ENCODE peak calls at places on chromosome 3, in seven cellular contexts. P is astrocyte of the spinal cord, M is colonic mucosa, S is heart right ventricle, Q is epithelial cell of esophagus, X is GM12865, C is body of pancreas. W is an unnamed sample.

GRCh38 chr3:150312018-150312657 is 96.0 kb upstream of the TSC22D2 start:
- DNase-seq in Q (no peak), S (no peak), X (no peak), C (no peak), P (no peak), M (no peak), W (no peak)

GRCh38 chr3:24495334-24495994 is 814 bp upstream of the THRB start:
- DNase-seq in P (no peak), S (peak), Q (peak), C (peak), X (no peak), M (peak), W (no peak)

GRCh38 chr3:190073264-190073663 is 47.4 kb downstream of the P3H2 start:
- DNase-seq in Q (no peak), P (no peak), S (no peak), M (no peak), X (peak), C (no peak), W (no peak)

GRCh38 chr3:157329541-157329940 is 107.1 kb upstream of the PTX3 start:
- DNase-seq in M (no peak), S (no peak), C (no peak), X (no peak), P (peak), Q (no peak), W (no peak)

GRCh38 chr3:155785662-155786295 is 20.3 kb downstream of the C3orf33 start:
- DNase-seq in S (no peak), P (no peak), X (no peak), Q (no peak), C (no peak), M (no peak), W (no peak)

GRCh38 chr3:42820746-42821051 is 11.5 kb downstream of the ACKR2 start:
- DNase-seq in S (no peak), X (no peak), Q (no peak), C (peak), P (no peak), M (no peak), W (no peak)

GRCh38 chr3:140552898-140553297 is 125.0 kb upstream of the TRIM42 start:
- DNase-seq in Q (peak), S (peak), P (no peak), X (peak), M (no peak), C (no peak), W (no peak)

GRCh38 chr3:66477846-66478245 is 23.0 kb downstream of the LRIG1 start:
- DNase-seq in C (peak), S (no peak), Q (no peak), P (no peak), X (no peak), M (no peak), W (no peak)

GRCh38 chr3:116663161-116663885 is 46.3 kb upstream of the TUSC7 start:
- DNase-seq in Q (no peak), M (no peak), P (no peak), S (no peak), C (no peak), X (no peak), W (no peak)

GRCh38 chr3:17491601-17492000 is 250.8 kb downstream of the TBC1D5 start:
- DNase-seq in X (no peak), C (no peak), Q (peak), S (no peak), P (peak), M (no peak), W (peak)

GRCh38 chr3:81726735-81727134 is 34.7 kb downstream of the GBE1 start:
- DNase-seq in P (peak), M (no peak), X (no peak), C (no peak), S (no peak), Q (peak), W (peak)

GRCh38 chr3:53498993-53499641 is 4.7 kb downstream of the CACNA1D start:
- DNase-seq in X (no peak), C (no peak), Q (no peak), M (peak), P (no peak), S (no peak), W (no peak)

GRCh38 chr3:167361356-167361755 is 18.7 kb downstream of the ZBBX start:
- DNase-seq in Q (no peak), P (no peak), C (no peak), S (no peak), M (no peak), X (no peak), W (no peak)

GRCh38 chr3:188153498-188153948 is 434 bp upstream of the LPP start:
- DNase-seq in P (peak), S (peak), X (no peak), C (peak), Q (peak), M (peak), W (peak)

GRCh38 chr3:55583475-55583874 is 96.4 kb upstream of the WNT5A start:
- DNase-seq in M (no peak), S (no peak), X (no peak), C (no peak), P (no peak), Q (no peak), W (no peak)

GRCh38 chr3:79937567-79937966 is 169.8 kb upstream of the ROBO1 start:
- DNase-seq in S (no peak), X (no peak), Q (peak), M (no peak), P (no peak), C (no peak), W (peak)

GRCh38 chr3:104952587-104952986 is 414.1 kb upstream of the ALCAM start:
- DNase-seq in M (no peak), Q (peak), P (peak), S (no peak), C (no peak), X (no peak), W (peak)

GRCh38 chr3:120555661-120556509 is 40.3 kb upstream of the NDUFB4 start:
- DNase-seq in C (peak), Q (peak), M (peak), S (peak), X (no peak), P (no peak), W (no peak)

GRCh38 chr3:115169808-115170207 is 22.7 kb upstream of the ZBTB20 start:
- DNase-seq in S (no peak), C (no peak), Q (no peak), X (no peak), P (no peak), M (no peak), W (peak)

GRCh38 chr3:49017978-49018706 is at the start of gene DALRD3:
- DNase-seq in S (peak), P (peak), Q (peak), C (peak), M (peak), X (peak), W (peak)

GRCh38 chr3:152474585-152474984 is 205.9 kb downstream of the MBNL1 start:
- DNase-seq in X (peak), Q (peak), P (peak), C (no peak), S (no peak), M (no peak), W (peak)

GRCh38 chr3:143536817-143537535 is 311.3 kb downstream of the SLC9A9 start:
- DNase-seq in C (peak), S (peak), P (peak), X (peak), M (no peak), Q (peak), W (peak)

GRCh38 chr3:107414325-107414964 is 37.2 kb downstream of the CCDC54 start:
- DNase-seq in M (no peak), Q (no peak), S (no peak), X (peak), P (no peak), C (no peak), W (no peak)

GRCh38 chr3:122066331-122067213 is 11.4 kb downstream of the CD86 start:
- DNase-seq in M (no peak), X (peak), S (no peak), C (no peak), P (no peak), Q (no peak), W (no peak)

GRCh38 chr3:73687081-73688004 is 62.6 kb upstream of the PDZRN3 start:
- DNase-seq in P (no peak), Q (no peak), C (no peak), X (no peak), M (no peak), S (no peak), W (no peak)

GRCh38 chr3:128568602-128569490 is 75.8 kb upstream of the GATA2 start:
- DNase-seq in Q (no peak), P (no peak), C (no peak), X (no peak), S (no peak), M (no peak), W (peak)

GRCh38 chr3:171862993-171863521 is 19.9 kb downstream of the TMEM212 start:
- DNase-seq in X (no peak), C (no peak), Q (no peak), M (no peak), S (no peak), P (peak), W (peak)

GRCh38 chr3:45597166-45597565 is 2.6 kb downstream of the LIMD1 start:
- DNase-seq in X (peak), M (peak), Q (peak), C (peak), P (peak), S (no peak), W (peak)

GRCh38 chr3:8210752-8211405 is 290.7 kb upstream of the LMCD1 start:
- DNase-seq in P (peak), Q (peak), S (no peak), C (no peak), X (no peak), M (no peak), W (peak)

GRCh38 chr3:123301331-123302184 is 99.8 kb downstream of the SEC22A start:
- DNase-seq in S (no peak), C (no peak), Q (peak), X (no peak), P (no peak), M (no peak), W (no peak)

GRCh38 chr3:15606434-15606891 is 4.9 kb downstream of the BTD start:
- DNase-seq in Q (peak), S (no peak), X (no peak), C (peak), P (no peak), M (peak), W (no peak)

GRCh38 chr3:33799202-33799551 is 747 bp downstream of the PDCD6IP start:
- DNase-seq in M (no peak), C (no peak), P (no peak), Q (no peak), X (no peak), S (no peak), W (no peak)
- H3K4me3 ChIP-seq in M (peak), C (peak), P (peak), Q (peak), X (peak), S (peak), W (peak)

DNA sequence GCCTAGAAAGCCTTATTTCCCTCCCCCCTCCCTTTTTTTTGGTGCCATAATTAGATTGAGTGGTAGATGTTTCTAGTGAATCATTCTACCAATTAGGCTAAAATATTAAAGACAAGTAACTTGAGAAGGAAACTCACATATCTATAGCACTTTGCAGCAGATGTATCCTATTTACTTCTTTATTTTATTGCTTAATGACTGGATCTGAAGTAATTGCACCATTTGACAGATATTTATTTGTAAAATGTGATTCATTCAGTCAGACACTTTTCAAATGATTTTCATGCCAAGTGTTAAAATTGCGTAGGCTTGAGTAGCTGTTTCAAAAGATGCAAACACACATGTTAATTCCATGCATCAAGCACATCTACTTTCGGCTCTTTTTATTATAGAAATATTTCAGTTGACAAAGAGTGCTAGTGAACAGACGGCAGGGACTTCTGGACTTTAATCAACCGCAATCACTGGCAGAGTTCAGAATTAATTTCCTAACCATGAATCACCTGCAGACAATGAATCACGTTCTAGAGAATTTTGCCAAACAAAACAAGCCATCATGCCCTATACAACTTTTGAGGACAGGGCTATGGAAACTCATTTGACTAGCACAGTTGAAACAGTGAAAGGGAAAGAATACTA is 636.9 kb downstream of the MECOM start:
- DNase-seq in C (no peak), X (no peak), Q (peak), S (no peak), P (peak), M (no peak), W (peak)
- H3K4me3 ChIP-seq in C (no peak), X (no peak), Q (no peak), S (no peak), P (peak), M (no peak), W (peak)

DNA sequence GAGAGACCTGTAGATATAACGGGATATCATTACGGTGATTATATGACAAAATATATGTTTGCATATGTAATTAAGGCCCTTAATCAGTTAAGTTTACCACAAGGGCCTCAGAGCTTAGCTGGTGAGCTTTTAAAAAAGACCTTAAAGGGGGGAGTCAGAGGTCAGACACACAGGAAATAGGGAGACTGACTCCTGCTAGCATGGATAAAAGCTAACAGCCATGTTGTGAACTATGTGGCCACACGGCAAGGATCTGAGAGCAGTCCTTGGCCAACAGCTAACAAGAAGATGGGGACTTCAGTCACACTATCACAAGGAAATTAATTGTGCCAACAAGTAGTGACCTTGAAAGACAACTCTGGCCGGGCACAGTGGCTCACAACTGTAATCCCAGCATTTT is 3.1 kb downstream of the STAG1 start:
- DNase-seq in Q (no peak), S (no peak), C (no peak), P (no peak), X (no peak), M (no peak), W (no peak)
- H3K4me3 ChIP-seq in Q (no peak), S (no peak), C (no peak), P (no peak), X (no peak), M (no peak), W (no peak)

GRCh38 chr3:12797892-12798558 is 1.5 kb downstream of the CAND2 start:
- DNase-seq in S (no peak), Q (no peak), P (no peak), M (no peak), C (no peak), X (no peak), W (no peak)
- H3K4me3 ChIP-seq in S (peak), Q (no peak), P (no peak), M (no peak), C (no peak), X (no peak), W (no peak)

DNA sequence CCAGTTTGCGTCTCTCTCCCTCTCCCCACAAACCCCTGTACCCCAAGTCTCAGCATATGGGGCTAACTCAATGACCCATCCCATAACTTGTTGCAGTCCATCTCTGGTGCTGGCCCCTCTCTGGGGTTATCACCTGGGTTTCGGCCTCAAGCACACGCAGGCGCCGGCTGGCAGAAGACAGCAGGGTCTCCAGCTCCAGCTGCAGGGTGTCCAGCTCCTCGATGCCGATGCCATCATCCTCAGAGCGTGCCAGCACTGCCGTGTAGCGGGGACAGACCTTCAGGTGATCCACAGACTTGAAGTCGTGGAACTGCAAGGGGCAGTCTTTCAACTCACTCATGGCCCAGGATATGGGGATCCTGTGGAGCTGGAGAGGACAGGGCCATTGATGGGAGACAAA is 1.1 kb downstream of the TADA3 start:
- DNase-seq in S (no peak), Q (no peak), X (no peak), M (no peak), C (no peak), P (no peak), W (no peak)
- H3K4me3 ChIP-seq in S (no peak), Q (no peak), X (peak), M (no peak), C (no peak), P (no peak), W (peak)

GRCh38 chr3:32684800-32685603 is at the start of gene CNOT10:
- DNase-seq in P (peak), S (peak), C (peak), M (peak), Q (peak), X (peak), W (peak)
- H3K4me3 ChIP-seq in P (peak), S (peak), C (peak), M (peak), Q (peak), X (peak), W (peak)

GRCh38 chr3:169146866-169147245 is 516.7 kb downstream of the MECOM start:
- DNase-seq in X (no peak), C (peak), Q (no peak), M (peak), S (no peak), P (no peak), W (no peak)
- H3K4me3 ChIP-seq in X (peak), C (peak), Q (peak), M (peak), S (peak), P (peak), W (peak)

GRCh38 chr3:68007621-68008226 is 353.3 kb upstream of the SUCLG2 start:
- DNase-seq in C (peak), X (no peak), P (no peak), S (no peak), Q (no peak), M (no peak), W (no peak)
- H3K4me3 ChIP-seq in C (no peak), X (no peak), P (no peak), S (peak), Q (no peak), M (peak), W (no peak)

GRCh38 chr3:50587806-50588758 is 18.8 kb downstream of the HEMK1 start:
- DNase-seq in X (peak), M (no peak), P (no peak), S (no peak), C (no peak), Q (no peak), W (no peak)
- H3K4me3 ChIP-seq in X (no peak), M (no peak), P (no peak), S (no peak), C (no peak), Q (no peak), W (no peak)

GRCh38 chr3:60076307-60076706 is 1026.5 kb upstream of the CFAP20DC start:
- DNase-seq in X (no peak), S (no peak), P (no peak), M (no peak), C (no peak), Q (no peak), W (no peak)

GRCh38 chr3:60081381-60082095 is 1031.7 kb upstream of the CFAP20DC start:
- DNase-seq in S (no peak), X (peak), M (no peak), Q (no peak), P (no peak), C (no peak), W (no peak)

GRCh38 chr3:60073942-60074341 is 1024.1 kb upstream of the CFAP20DC start:
- DNase-seq in C (no peak), P (no peak), M (no peak), Q (no peak), S (no peak), X (no peak), W (no peak)

GRCh38 chr3:60080648-60081047 is 1030.8 kb upstream of the CFAP20DC start:
- DNase-seq in P (no peak), M (no peak), C (no peak), X (peak), S (no peak), Q (no peak), W (no peak)

DNA sequence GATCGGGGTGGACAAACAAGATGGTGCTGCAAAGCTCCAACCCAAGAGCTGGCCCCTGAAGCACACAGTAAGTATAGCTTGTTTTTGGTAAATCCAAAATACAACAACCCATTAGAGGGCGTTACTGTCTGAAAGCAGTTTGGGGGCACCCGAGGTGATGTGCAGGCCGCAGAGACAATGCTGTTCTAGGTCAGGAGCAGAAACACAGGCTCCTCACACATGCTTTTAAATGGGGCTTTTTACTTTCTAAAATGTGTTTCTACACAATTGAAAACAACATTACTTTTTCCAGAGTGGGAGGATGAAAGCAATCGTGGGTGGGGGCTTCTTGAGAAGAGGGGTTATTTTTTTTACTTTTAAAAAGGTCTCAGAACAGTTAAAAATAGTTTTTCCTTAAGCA is 1029.3 kb upstream of the CFAP20DC start:
- DNase-seq in X (no peak), C (no peak), P (no peak), M (no peak), Q (no peak), S (no peak), W (no peak)
- H3K4me3 ChIP-seq in X (no peak), C (no peak), P (no peak), M (no peak), Q (no peak), S (no peak), W (no peak)